ENCODE peak calls at places on chromosomes 3 and 15, in seven cellular contexts. One of them, this sample, is unnamed.

GRCh38 chr3:44355634-44356033 is 17.1 kb downstream of the TCAIM start:
- DNase-seq in bronchial epithelial cell: peak
- DNase-seq in GM12864: no peak
- DNase-seq in uterus: peak
- DNase-seq in ovary: no peak
- DNase-seq in fibroblast of the aortic adventitia: peak
- DNase-seq in pancreas: peak
- DNase-seq in this sample: peak

GRCh38 chr3:13714251-13714916 is 165.5 kb downstream of the FBLN2 start:
- DNase-seq in ovary: no peak
- DNase-seq in fibroblast of the aortic adventitia: no peak
- DNase-seq in pancreas: no peak
- DNase-seq in bronchial epithelial cell: no peak
- DNase-seq in uterus: no peak
- DNase-seq in GM12864: no peak
- DNase-seq in this sample: no peak

GRCh38 chr15:52082197-52083036 is 30.2 kb downstream of the BCL2L10 start:
- DNase-seq in uterus: no peak
- DNase-seq in ovary: no peak
- DNase-seq in GM12864: peak
- DNase-seq in pancreas: no peak
- DNase-seq in fibroblast of the aortic adventitia: peak
- DNase-seq in bronchial epithelial cell: no peak
- DNase-seq in this sample: no peak

GRCh38 chr3:171095063-171095462 is 68.5 kb upstream of the SLC2A2 start:
- DNase-seq in pancreas: no peak
- DNase-seq in bronchial epithelial cell: no peak
- DNase-seq in ovary: no peak
- DNase-seq in uterus: no peak
- DNase-seq in fibroblast of the aortic adventitia: no peak
- DNase-seq in GM12864: peak
- DNase-seq in this sample: no peak

GRCh38 chr3:54427951-54428871 is 305.9 kb downstream of the CACNA2D3 start:
- DNase-seq in ovary: peak
- DNase-seq in uterus: peak
- DNase-seq in pancreas: peak
- DNase-seq in bronchial epithelial cell: peak
- DNase-seq in fibroblast of the aortic adventitia: peak
- DNase-seq in GM12864: peak
- DNase-seq in this sample: peak

GRCh38 chr3:55651011-55651410 is 163.9 kb upstream of the WNT5A start:
- DNase-seq in fibroblast of the aortic adventitia: no peak
- DNase-seq in ovary: no peak
- DNase-seq in uterus: no peak
- DNase-seq in pancreas: no peak
- DNase-seq in GM12864: no peak
- DNase-seq in bronchial epithelial cell: no peak
- DNase-seq in this sample: no peak

GRCh38 chr3:112865757-112866156 is 19.1 kb upstream of the CD200R1L start:
- DNase-seq in pancreas: no peak
- DNase-seq in uterus: no peak
- DNase-seq in bronchial epithelial cell: no peak
- DNase-seq in fibroblast of the aortic adventitia: no peak
- DNase-seq in GM12864: no peak
- DNase-seq in ovary: no peak
- DNase-seq in this sample: no peak

GRCh38 chr3:88075497-88075896 is 16.4 kb downstream of the ZNF654 start:
- DNase-seq in fibroblast of the aortic adventitia: no peak
- DNase-seq in bronchial epithelial cell: no peak
- DNase-seq in uterus: no peak
- DNase-seq in pancreas: no peak
- DNase-seq in ovary: no peak
- DNase-seq in GM12864: no peak
- DNase-seq in this sample: no peak

GRCh38 chr3:49799761-49800160 is at the start of gene CDHR4:
- DNase-seq in pancreas: no peak
- DNase-seq in bronchial epithelial cell: peak
- DNase-seq in GM12864: no peak
- DNase-seq in uterus: no peak
- DNase-seq in ovary: no peak
- DNase-seq in fibroblast of the aortic adventitia: peak
- DNase-seq in this sample: peak

GRCh38 chr15:51969728-51970127 is 1.9 kb downstream of the LEO1 start:
- DNase-seq in fibroblast of the aortic adventitia: no peak
- DNase-seq in GM12864: no peak
- DNase-seq in bronchial epithelial cell: no peak
- DNase-seq in ovary: no peak
- DNase-seq in pancreas: no peak
- DNase-seq in uterus: no peak
- DNase-seq in this sample: no peak

GRCh38 chr15:65389226-65389625 is 11.4 kb upstream of the IGDCC3 start:
- DNase-seq in fibroblast of the aortic adventitia: no peak
- DNase-seq in bronchial epithelial cell: no peak
- DNase-seq in uterus: no peak
- DNase-seq in ovary: no peak
- DNase-seq in pancreas: no peak
- DNase-seq in GM12864: no peak
- DNase-seq in this sample: no peak

GRCh38 chr15:101027273-101027901 is 108.2 kb downstream of the LRRK1 start:
- DNase-seq in ovary: no peak
- DNase-seq in GM12864: no peak
- DNase-seq in fibroblast of the aortic adventitia: no peak
- DNase-seq in uterus: peak
- DNase-seq in bronchial epithelial cell: peak
- DNase-seq in pancreas: no peak
- DNase-seq in this sample: no peak

GRCh38 chr3:136818191-136818850 is 605 bp upstream of the SLC35G2 start:
- DNase-seq in pancreas: peak
- DNase-seq in bronchial epithelial cell: peak
- DNase-seq in uterus: peak
- DNase-seq in fibroblast of the aortic adventitia: peak
- DNase-seq in GM12864: no peak
- DNase-seq in ovary: peak
- DNase-seq in this sample: peak

GRCh38 chr3:82386656-82387055 is 625.2 kb upstream of the GBE1 start:
- DNase-seq in ovary: no peak
- DNase-seq in fibroblast of the aortic adventitia: no peak
- DNase-seq in bronchial epithelial cell: no peak
- DNase-seq in uterus: no peak
- DNase-seq in pancreas: no peak
- DNase-seq in GM12864: no peak
- DNase-seq in this sample: no peak

GRCh38 chr3:50580683-50581458 is 11.5 kb downstream of the HEMK1 start:
- DNase-seq in GM12864: no peak
- DNase-seq in bronchial epithelial cell: no peak
- DNase-seq in pancreas: peak
- DNase-seq in fibroblast of the aortic adventitia: no peak
- DNase-seq in ovary: no peak
- DNase-seq in uterus: no peak
- DNase-seq in this sample: no peak

GRCh38 chr3:17740703-17741102 is 1.7 kb downstream of the TBC1D5 start:
- DNase-seq in pancreas: no peak
- DNase-seq in bronchial epithelial cell: peak
- DNase-seq in uterus: no peak
- DNase-seq in fibroblast of the aortic adventitia: peak
- DNase-seq in ovary: no peak
- DNase-seq in GM12864: no peak
- DNase-seq in this sample: peak

GRCh38 chr3:126512916-126513650 is 4.5 kb downstream of the UROC1 start:
- DNase-seq in ovary: no peak
- DNase-seq in uterus: no peak
- DNase-seq in GM12864: no peak
- DNase-seq in fibroblast of the aortic adventitia: no peak
- DNase-seq in pancreas: no peak
- DNase-seq in bronchial epithelial cell: no peak
- DNase-seq in this sample: no peak

GRCh38 chr15:58520464-58520863 is 88.7 kb downstream of the LIPC start:
- DNase-seq in GM12864: no peak
- DNase-seq in uterus: no peak
- DNase-seq in pancreas: no peak
- DNase-seq in ovary: no peak
- DNase-seq in fibroblast of the aortic adventitia: no peak
- DNase-seq in bronchial epithelial cell: no peak
- DNase-seq in this sample: no peak

GRCh38 chr15:65846120-65846519 is 23.2 kb upstream of the RAB11A start:
- DNase-seq in uterus: no peak
- DNase-seq in GM12864: no peak
- DNase-seq in bronchial epithelial cell: no peak
- DNase-seq in fibroblast of the aortic adventitia: no peak
- DNase-seq in pancreas: no peak
- DNase-seq in ovary: no peak
- DNase-seq in this sample: no peak

GRCh38 chr3:60890226-60890625 is 361.0 kb downstream of the FHIT start:
- DNase-seq in fibroblast of the aortic adventitia: no peak
- DNase-seq in ovary: no peak
- DNase-seq in GM12864: no peak
- DNase-seq in pancreas: no peak
- DNase-seq in bronchial epithelial cell: no peak
- DNase-seq in uterus: no peak
- DNase-seq in this sample: no peak

GRCh38 chr3:84318273-84318809 is 640.4 kb upstream of the CADM2 start:
- DNase-seq in ovary: no peak
- DNase-seq in pancreas: no peak
- DNase-seq in uterus: no peak
- DNase-seq in GM12864: no peak
- DNase-seq in bronchial epithelial cell: no peak
- DNase-seq in fibroblast of the aortic adventitia: no peak
- DNase-seq in this sample: no peak

GRCh38 chr15:84654689-84655453 is 788 bp upstream of the WDR73 start:
- DNase-seq in ovary: peak
- DNase-seq in bronchial epithelial cell: peak
- DNase-seq in fibroblast of the aortic adventitia: peak
- DNase-seq in pancreas: peak
- DNase-seq in GM12864: no peak
- DNase-seq in uterus: peak
- DNase-seq in this sample: peak
- H3K4me3 ChIP-seq in ovary: peak
- H3K4me3 ChIP-seq in bronchial epithelial cell: peak
- H3K4me3 ChIP-seq in fibroblast of the aortic adventitia: peak
- H3K4me3 ChIP-seq in pancreas: peak
- H3K4me3 ChIP-seq in GM12864: peak
- H3K4me3 ChIP-seq in uterus: peak
- H3K4me3 ChIP-seq in this sample: peak

GRCh38 chr3:18988619-18989229 is 159.6 kb upstream of the KCNH8 start:
- DNase-seq in bronchial epithelial cell: peak
- DNase-seq in ovary: no peak
- DNase-seq in fibroblast of the aortic adventitia: peak
- DNase-seq in GM12864: no peak
- DNase-seq in pancreas: no peak
- DNase-seq in uterus: no peak
- DNase-seq in this sample: peak
- TF ChIP-seq CTCF in bronchial epithelial cell: peak
- TF ChIP-seq CTCF in ovary: peak
- TF ChIP-seq CTCF in fibroblast of the aortic adventitia: no peak
- TF ChIP-seq CTCF in GM12864: peak
- TF ChIP-seq CTCF in pancreas: peak
- TF ChIP-seq CTCF in uterus: no peak
- TF ChIP-seq CTCF in this sample: peak

GRCh38 chr3:41159581-41160189 is 39.6 kb upstream of the CTNNB1 start:
- DNase-seq in ovary: no peak
- DNase-seq in bronchial epithelial cell: peak
- DNase-seq in fibroblast of the aortic adventitia: no peak
- DNase-seq in pancreas: no peak
- DNase-seq in GM12864: no peak
- DNase-seq in uterus: no peak
- DNase-seq in this sample: no peak

GRCh38 chr3:41155834-41156233 is 43.5 kb upstream of the CTNNB1 start:
- DNase-seq in ovary: no peak
- DNase-seq in fibroblast of the aortic adventitia: no peak
- DNase-seq in uterus: no peak
- DNase-seq in pancreas: no peak
- DNase-seq in bronchial epithelial cell: no peak
- DNase-seq in GM12864: no peak
- DNase-seq in this sample: no peak

GRCh38 chr3:41162981-41163380 is 36.3 kb upstream of the CTNNB1 start:
- DNase-seq in uterus: no peak
- DNase-seq in fibroblast of the aortic adventitia: no peak
- DNase-seq in ovary: no peak
- DNase-seq in pancreas: no peak
- DNase-seq in bronchial epithelial cell: no peak
- DNase-seq in GM12864: no peak
- DNase-seq in this sample: no peak

GRCh38 chr3:41162541-41162940 is 36.8 kb upstream of the CTNNB1 start:
- DNase-seq in bronchial epithelial cell: no peak
- DNase-seq in fibroblast of the aortic adventitia: no peak
- DNase-seq in GM12864: no peak
- DNase-seq in pancreas: no peak
- DNase-seq in ovary: no peak
- DNase-seq in uterus: no peak
- DNase-seq in this sample: no peak

DNA sequence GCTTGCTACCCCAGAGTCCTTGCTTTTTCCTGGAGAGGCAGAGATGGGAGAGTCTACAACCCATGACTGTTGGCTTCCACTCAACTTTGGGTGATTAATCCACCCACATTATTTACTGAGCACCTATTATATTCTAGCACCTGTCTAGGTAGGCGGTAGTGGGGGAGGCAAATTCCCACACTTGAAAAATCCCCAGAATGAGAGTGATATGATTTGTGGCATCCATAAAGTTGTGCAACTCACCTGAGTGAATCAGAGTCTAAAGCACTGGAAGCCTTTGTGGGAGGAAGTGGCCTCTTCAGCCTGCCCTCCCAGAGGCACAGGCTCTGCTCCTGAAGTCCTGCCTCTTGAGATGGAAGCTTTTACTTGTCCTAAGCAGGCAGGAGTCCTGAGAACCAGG is 40.4 kb upstream of the CTNNB1 start:
- DNase-seq in uterus: no peak
- DNase-seq in pancreas: peak
- DNase-seq in ovary: no peak
- DNase-seq in bronchial epithelial cell: peak
- DNase-seq in GM12864: no peak
- DNase-seq in fibroblast of the aortic adventitia: no peak
- DNase-seq in this sample: peak
- H3K4me3 ChIP-seq in uterus: no peak
- H3K4me3 ChIP-seq in pancreas: no peak
- H3K4me3 ChIP-seq in ovary: no peak
- H3K4me3 ChIP-seq in bronchial epithelial cell: no peak
- H3K4me3 ChIP-seq in GM12864: no peak
- H3K4me3 ChIP-seq in fibroblast of the aortic adventitia: no peak
- H3K4me3 ChIP-seq in this sample: no peak

GRCh38 chr3:33062814-33063346 is 34.1 kb downstream of the GLB1 start:
- DNase-seq in pancreas: no peak
- DNase-seq in uterus: no peak
- DNase-seq in bronchial epithelial cell: no peak
- DNase-seq in GM12864: no peak
- DNase-seq in ovary: no peak
- DNase-seq in fibroblast of the aortic adventitia: no peak
- DNase-seq in this sample: no peak

GRCh38 chr3:33067484-33067883 is 29.5 kb downstream of the GLB1 start:
- DNase-seq in pancreas: no peak
- DNase-seq in GM12864: no peak
- DNase-seq in ovary: no peak
- DNase-seq in bronchial epithelial cell: peak
- DNase-seq in fibroblast of the aortic adventitia: peak
- DNase-seq in uterus: no peak
- DNase-seq in this sample: peak

GRCh38 chr3:33063651-33064051 is 33.3 kb downstream of the GLB1 start:
- DNase-seq in pancreas: no peak
- DNase-seq in ovary: no peak
- DNase-seq in GM12864: no peak
- DNase-seq in uterus: no peak
- DNase-seq in fibroblast of the aortic adventitia: peak
- DNase-seq in bronchial epithelial cell: no peak
- DNase-seq in this sample: peak

GRCh38 chr3:33061782-33062181 is 35.2 kb downstream of the GLB1 start:
- DNase-seq in fibroblast of the aortic adventitia: peak
- DNase-seq in pancreas: no peak
- DNase-seq in bronchial epithelial cell: peak
- DNase-seq in uterus: no peak
- DNase-seq in ovary: no peak
- DNase-seq in GM12864: no peak
- DNase-seq in this sample: peak

GRCh38 chr3:33064929-33065328 is 32.0 kb downstream of the GLB1 start:
- DNase-seq in bronchial epithelial cell: peak
- DNase-seq in ovary: no peak
- DNase-seq in uterus: no peak
- DNase-seq in fibroblast of the aortic adventitia: no peak
- DNase-seq in GM12864: no peak
- DNase-seq in pancreas: no peak
- DNase-seq in this sample: no peak
- TF ChIP-seq CTCF in bronchial epithelial cell: peak
- TF ChIP-seq CTCF in ovary: no peak
- TF ChIP-seq CTCF in uterus: no peak
- TF ChIP-seq CTCF in fibroblast of the aortic adventitia: no peak
- TF ChIP-seq CTCF in GM12864: peak
- TF ChIP-seq CTCF in pancreas: no peak
- TF ChIP-seq CTCF in this sample: no peak

This sample was measured in fibroblast of pulmonary artery.